ENCODE peak calls at places on chromosomes 11 and 22, in seven cellular contexts. One of them, this sample, is unnamed.

GRCh38 chr22:31652911-31653684 is 8.9 kb downstream of the PISD start:
- DNase-seq in tibial artery: no peak
- DNase-seq in choroid plexus epithelial cell: no peak
- DNase-seq in AG09309: no peak
- DNase-seq in cardiac muscle cell: no peak
- DNase-seq in lower lobe of right lung: no peak
- DNase-seq in IMR-90: no peak
- DNase-seq in this sample: peak

GRCh38 chr11:20026629-20027545 is 133.4 kb downstream of the DBX1 start:
- DNase-seq in IMR-90: no peak
- DNase-seq in tibial artery: no peak
- DNase-seq in lower lobe of right lung: no peak
- DNase-seq in choroid plexus epithelial cell: no peak
- DNase-seq in AG09309: no peak
- DNase-seq in cardiac muscle cell: no peak
- DNase-seq in this sample: peak

GRCh38 chr11:63838682-63839507 is at the start of gene MARK2:
- DNase-seq in cardiac muscle cell: peak
- DNase-seq in tibial artery: peak
- DNase-seq in AG09309: peak
- DNase-seq in IMR-90: peak
- DNase-seq in lower lobe of right lung: peak
- DNase-seq in choroid plexus epithelial cell: peak
- DNase-seq in this sample: peak

GRCh38 chr11:10990637-10991036 is 132.8 kb upstream of the ZBED5 start:
- DNase-seq in tibial artery: no peak
- DNase-seq in AG09309: no peak
- DNase-seq in cardiac muscle cell: no peak
- DNase-seq in IMR-90: no peak
- DNase-seq in lower lobe of right lung: no peak
- DNase-seq in choroid plexus epithelial cell: no peak
- DNase-seq in this sample: peak

GRCh38 chr11:41175304-41175972 is 284.0 kb downstream of the LRRC4C start:
- DNase-seq in lower lobe of right lung: no peak
- DNase-seq in IMR-90: no peak
- DNase-seq in tibial artery: no peak
- DNase-seq in cardiac muscle cell: no peak
- DNase-seq in AG09309: no peak
- DNase-seq in choroid plexus epithelial cell: no peak
- DNase-seq in this sample: peak

GRCh38 chr22:42418811-42419243 is 13.4 kb downstream of the NFAM1 start:
- DNase-seq in tibial artery: no peak
- DNase-seq in AG09309: no peak
- DNase-seq in choroid plexus epithelial cell: no peak
- DNase-seq in lower lobe of right lung: peak
- DNase-seq in cardiac muscle cell: no peak
- DNase-seq in IMR-90: no peak
- DNase-seq in this sample: peak

GRCh38 chr11:118899296-118899688 is 15.6 kb downstream of the CXCR5 start:
- DNase-seq in cardiac muscle cell: no peak
- DNase-seq in AG09309: no peak
- DNase-seq in tibial artery: no peak
- DNase-seq in choroid plexus epithelial cell: no peak
- DNase-seq in IMR-90: no peak
- DNase-seq in lower lobe of right lung: no peak
- DNase-seq in this sample: no peak

GRCh38 chr11:68008381-68009337 is 1.5 kb upstream of the ALDH3B1 start:
- DNase-seq in IMR-90: no peak
- DNase-seq in AG09309: no peak
- DNase-seq in choroid plexus epithelial cell: no peak
- DNase-seq in cardiac muscle cell: no peak
- DNase-seq in tibial artery: peak
- DNase-seq in lower lobe of right lung: peak
- DNase-seq in this sample: peak

GRCh38 chr11:128548655-128549255 is 38.6 kb downstream of the ETS1 start:
- DNase-seq in AG09309: no peak
- DNase-seq in choroid plexus epithelial cell: peak
- DNase-seq in IMR-90: peak
- DNase-seq in tibial artery: no peak
- DNase-seq in lower lobe of right lung: peak
- DNase-seq in cardiac muscle cell: peak
- DNase-seq in this sample: no peak

GRCh38 chr11:119339581-119340334 is 925 bp downstream of the C1QTNF5 start:
- DNase-seq in AG09309: no peak
- DNase-seq in choroid plexus epithelial cell: peak
- DNase-seq in tibial artery: peak
- DNase-seq in IMR-90: no peak
- DNase-seq in lower lobe of right lung: peak
- DNase-seq in cardiac muscle cell: peak
- DNase-seq in this sample: peak

GRCh38 chr11:66674964-66675602 is 2.6 kb downstream of the RBM4B start:
- DNase-seq in AG09309: no peak
- DNase-seq in IMR-90: no peak
- DNase-seq in choroid plexus epithelial cell: no peak
- DNase-seq in tibial artery: no peak
- DNase-seq in cardiac muscle cell: no peak
- DNase-seq in lower lobe of right lung: no peak
- DNase-seq in this sample: no peak
- H3K4me3 ChIP-seq in AG09309: no peak
- H3K4me3 ChIP-seq in IMR-90: no peak
- H3K4me3 ChIP-seq in choroid plexus epithelial cell: no peak
- H3K4me3 ChIP-seq in tibial artery: no peak
- H3K4me3 ChIP-seq in cardiac muscle cell: no peak
- H3K4me3 ChIP-seq in lower lobe of right lung: no peak
- H3K4me3 ChIP-seq in this sample: no peak

DNA sequence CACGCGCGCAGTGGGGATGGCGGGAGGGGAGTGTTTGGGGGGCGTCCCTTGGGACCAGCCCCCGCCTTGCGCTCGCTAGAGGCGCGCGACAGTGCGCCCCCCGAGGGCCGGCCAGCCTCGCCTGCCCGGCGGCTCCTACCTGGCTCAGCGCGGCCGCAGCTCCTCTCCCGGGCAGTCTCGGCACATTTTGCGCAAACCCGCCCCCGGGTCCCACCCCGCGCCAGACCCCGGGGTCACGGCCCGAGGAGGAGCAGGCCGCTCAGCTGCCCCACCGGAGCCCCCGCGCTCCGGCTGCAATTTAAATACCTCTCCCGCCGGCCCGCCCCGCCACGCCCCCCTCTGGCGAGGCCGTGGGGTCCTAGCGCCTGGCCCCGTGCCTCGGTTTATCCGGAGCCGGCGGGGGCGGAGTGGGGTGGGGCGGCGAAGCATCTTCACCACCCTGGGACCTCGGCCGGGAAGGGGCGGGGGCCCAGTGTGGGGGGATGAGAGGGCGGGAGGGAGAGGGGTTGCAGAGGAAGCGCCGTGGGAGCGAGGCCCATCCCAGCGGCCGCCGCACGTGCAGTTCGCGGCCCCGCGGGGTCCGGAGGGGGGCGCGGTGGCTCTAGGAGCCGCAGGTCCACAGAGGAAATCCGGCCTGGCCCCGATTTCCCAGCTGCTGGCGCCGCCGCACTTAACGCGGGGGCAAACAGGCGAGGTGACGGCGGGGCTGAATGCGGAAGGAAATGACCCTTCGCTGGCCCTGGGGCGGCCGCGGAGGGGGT is at the start of gene LRRC32:
- DNase-seq in choroid plexus epithelial cell: peak
- DNase-seq in cardiac muscle cell: peak
- DNase-seq in IMR-90: no peak
- DNase-seq in tibial artery: peak
- DNase-seq in lower lobe of right lung: peak
- DNase-seq in AG09309: no peak
- DNase-seq in this sample: peak
- TF ChIP-seq CTCF in choroid plexus epithelial cell: no peak
- TF ChIP-seq CTCF in cardiac muscle cell: no peak
- TF ChIP-seq CTCF in IMR-90: no peak
- TF ChIP-seq CTCF in tibial artery: no peak
- TF ChIP-seq CTCF in lower lobe of right lung: no peak
- TF ChIP-seq CTCF in AG09309: no peak
- TF ChIP-seq CTCF in this sample: no peak

DNA sequence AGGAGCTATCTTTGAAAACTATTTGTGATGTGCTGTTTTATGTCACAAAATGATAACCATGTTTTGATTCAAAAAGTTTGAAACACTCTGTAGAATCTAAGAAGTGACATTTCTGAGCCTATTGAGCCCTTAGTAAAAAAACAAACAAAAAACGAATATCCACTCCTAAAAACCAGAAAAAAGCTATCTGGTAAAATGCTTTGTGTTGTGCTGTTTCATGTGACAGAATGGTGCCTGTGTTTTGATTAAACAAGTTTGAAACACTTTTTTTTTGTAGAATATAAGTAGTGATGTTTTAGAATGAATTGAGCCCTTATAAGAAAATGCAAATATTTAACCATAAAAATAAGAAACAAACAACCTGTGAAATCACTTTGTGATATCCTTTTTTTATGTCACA is 105.2 kb upstream of the VPREB1 start:
- DNase-seq in AG09309: no peak
- DNase-seq in IMR-90: no peak
- DNase-seq in cardiac muscle cell: no peak
- DNase-seq in lower lobe of right lung: no peak
- DNase-seq in choroid plexus epithelial cell: no peak
- DNase-seq in tibial artery: no peak
- DNase-seq in this sample: no peak
- H3K4me3 ChIP-seq in AG09309: no peak
- H3K4me3 ChIP-seq in IMR-90: no peak
- H3K4me3 ChIP-seq in cardiac muscle cell: no peak
- H3K4me3 ChIP-seq in lower lobe of right lung: no peak
- H3K4me3 ChIP-seq in choroid plexus epithelial cell: no peak
- H3K4me3 ChIP-seq in tibial artery: no peak
- H3K4me3 ChIP-seq in this sample: no peak

GRCh38 chr11:37141707-37142106 is 543.7 kb upstream of the RAG2 start:
- DNase-seq in cardiac muscle cell: peak
- DNase-seq in tibial artery: no peak
- DNase-seq in AG09309: no peak
- DNase-seq in choroid plexus epithelial cell: no peak
- DNase-seq in IMR-90: no peak
- DNase-seq in lower lobe of right lung: no peak
- DNase-seq in this sample: peak
- TF ChIP-seq CTCF in cardiac muscle cell: no peak
- TF ChIP-seq CTCF in tibial artery: no peak
- TF ChIP-seq CTCF in AG09309: no peak
- TF ChIP-seq CTCF in choroid plexus epithelial cell: no peak
- TF ChIP-seq CTCF in IMR-90: no peak
- TF ChIP-seq CTCF in lower lobe of right lung: no peak
- TF ChIP-seq CTCF in this sample: no peak

This sample was measured in epithelial cell of esophagus.